ENCODE peak calls at places on chromosomes 13 and 19, in five cellular contexts. W, B, P, F and H are unnamed samples.

GRCh38 chr19:40609561-40610395 is 8.6 kb downstream of the LTBP4 start:
- DNase-seq in P (peak; percentile 97), F (peak; percentile 85), B (peak; percentile 87), W (peak; percentile 67), H (peak; percentile 92)

GRCh38 chr19:20247016-20247683 is 80.1 kb downstream of the ZNF486 start:
- DNase-seq in W (peak; percentile 3), F (peak; percentile 33), B (no peak), P (no peak), H (no peak)

GRCh38 chr13:69947577-69947976 is 160.0 kb upstream of the ATXN8OS start:
- DNase-seq in W (no peak), F (no peak), B (no peak), P (no peak), H (no peak)

GRCh38 chr19:14835011-14835410 is at the start of the genes OR7A5 and OR7C1:
- DNase-seq in W (no peak), B (no peak), F (peak; percentile 2), P (no peak), H (no peak)

GRCh38 chr13:80363890-80364503 is 23.1 kb upstream of the SPRY2 start:
- DNase-seq in F (peak; percentile 30), P (no peak), W (peak; percentile 61), B (no peak), H (no peak)

GRCh38 chr19:10363789-10364281 is 16.5 kb downstream of the TYK2 start:
- DNase-seq in P (no peak), W (no peak), F (peak; percentile 50), B (no peak), H (no peak)

GRCh38 chr13:51590966-51591627 is 6.8 kb downstream of the WDFY2 start:
- DNase-seq in F (peak; percentile 83), W (peak; percentile 97), P (no peak), B (no peak), H (no peak)

GRCh38 chr19:39128511-39129079 is 3.0 kb downstream of the PAK4 start:
- DNase-seq in F (no peak), W (peak; percentile 27), P (no peak), B (no peak), H (no peak)

GRCh38 chr13:34347784-34348573 is 530.0 kb downstream of the RFC3 start:
- DNase-seq in W (no peak), F (peak; percentile 79), P (no peak), B (no peak), H (no peak)

GRCh38 chr13:44764334-44764733 is 188.2 kb upstream of the TSC22D1 start:
- DNase-seq in W (no peak), P (no peak), B (no peak), F (no peak), H (no peak)

GRCh38 chr19:32599736-32600157 is 18.8 kb downstream of the PDCD5 start:
- DNase-seq in B (no peak), F (peak; percentile 71), W (peak; percentile 83), P (no peak), H (no peak)

GRCh38 chr13:40613192-40613818 is 53.1 kb downstream of the FOXO1 start:
- DNase-seq in W (no peak), B (no peak), F (no peak), P (no peak), H (no peak)

GRCh38 chr13:41231786-41232185 is 31.6 kb downstream of the MTRF1 start:
- DNase-seq in P (no peak), B (no peak), F (peak; percentile 54), W (peak; percentile 47), H (no peak)

GRCh38 chr13:78658630-78659449 is at the start of gene OBI1:
- DNase-seq in P (peak; percentile 97), B (peak; percentile 93), W (peak; percentile 92), F (peak; percentile 93), H (peak; percentile 88)

GRCh38 chr13:42168497-42168896 is 103.5 kb upstream of the AKAP11 start:
- DNase-seq in F (no peak), W (no peak), P (no peak), B (no peak), H (no peak)

GRCh38 chr19:4177146-4177545 is 5.2 kb downstream of the SIRT6 start:
- DNase-seq in P (no peak), B (no peak), F (no peak), W (no peak), H (no peak)

GRCh38 chr19:4182082-4182926 is at the start of the genes ANKRD24 and SIRT6:
- DNase-seq in W (peak; percentile 97), F (peak; percentile 96), B (peak; percentile 97), P (peak; percentile 99), H (peak; percentile 96)

GRCh38 chr19:4181053-4181508 is 1.3 kb downstream of the SIRT6 start:
- DNase-seq in F (no peak), W (no peak), B (no peak), P (no peak), H (no peak)

GRCh38 chr19:4175669-4175931 is 6.8 kb downstream of the SIRT6 start:
- DNase-seq in F (no peak), W (no peak), P (peak; percentile 60), B (no peak), H (no peak)

GRCh38 chr19:4178990-4179389 is 3.4 kb downstream of the SIRT6 start:
- DNase-seq in B (no peak), P (no peak), W (no peak), F (no peak), H (no peak)
- TF ChIP-seq CTCF in B (no peak), P (no peak), W (no peak), F (no peak), H (no peak)

GRCh38 chr13:106033634-106034033 is 501.8 kb downstream of the EFNB2 start:
- DNase-seq in W (peak; percentile 81), B (no peak), F (peak; percentile 33), P (no peak), H (no peak)
- TF ChIP-seq CTCF in W (peak; percentile 48), B (no peak), F (peak; percentile 28), P (no peak), H (no peak)

GRCh38 chr13:103788061-103788652 is 721.9 kb upstream of the SLC10A2 start:
- DNase-seq in B (no peak), W (no peak), P (no peak), F (peak; percentile 9), H (no peak)
- TF ChIP-seq CTCF in B (no peak), W (peak; percentile 5), P (no peak), F (peak; percentile 26), H (no peak)

GRCh38 chr13:20129076-20129475 is 31.8 kb downstream of the GJA3 start:
- DNase-seq in P (no peak), B (no peak), F (no peak), W (no peak), H (no peak)

GRCh38 chr13:20127263-20127562 is 33.6 kb downstream of the GJA3 start:
- DNase-seq in F (no peak), P (no peak), B (no peak), W (peak; percentile 38), H (no peak)

GRCh38 chr13:20130012-20130411 is 30.8 kb downstream of the GJA3 start:
- DNase-seq in B (no peak), P (no peak), W (no peak), F (no peak), H (no peak)

GRCh38 chr13:20127563-20128458 is 33.0 kb downstream of the GJA3 start:
- DNase-seq in P (peak; percentile 93), B (peak; percentile 72), W (peak; percentile 56), F (peak; percentile 38), H (peak; percentile 31)

GRCh38 chr13:20128459-20128927 is 32.4 kb downstream of the GJA3 start:
- DNase-seq in P (peak; percentile 82), W (no peak), B (no peak), F (peak; percentile 18), H (no peak)
- TF ChIP-seq CTCF in P (peak; percentile 26), W (no peak), B (peak; percentile 16), F (peak; percentile 49), H (no peak)

DNA sequence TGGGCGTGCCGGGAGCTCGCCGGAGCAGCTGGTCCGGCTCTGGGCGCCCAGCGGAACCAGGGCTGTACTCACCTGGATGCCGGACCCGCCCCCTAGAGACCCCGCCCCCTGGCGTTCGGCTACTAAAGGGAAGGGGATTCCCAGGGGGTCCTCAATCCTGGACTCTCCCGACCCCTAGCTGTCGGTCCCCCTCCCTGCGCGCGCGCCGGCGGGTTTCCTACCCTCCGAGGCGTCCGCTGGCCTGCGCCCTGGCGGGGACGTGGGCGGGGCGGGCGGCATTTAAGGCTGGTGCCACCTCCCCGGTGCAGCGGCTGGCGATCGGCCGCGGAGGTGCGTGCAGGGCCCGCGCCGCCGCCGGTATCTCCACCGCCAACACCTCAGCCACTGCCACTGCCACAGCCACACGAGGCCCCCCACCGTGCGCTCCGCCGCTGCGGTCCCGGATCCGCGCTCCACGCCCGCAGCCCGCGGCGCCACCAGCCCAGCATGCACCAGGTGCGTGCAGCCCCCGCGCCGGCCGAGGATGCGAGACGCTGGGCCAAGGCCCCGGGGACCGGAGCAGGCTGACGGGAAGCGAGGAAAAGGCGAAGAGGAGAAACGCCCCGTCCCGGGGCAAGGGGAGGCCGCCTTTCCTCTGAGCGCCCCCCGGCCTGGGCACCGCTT is at the start of gene ATP12A:
- DNase-seq in F (peak; percentile 37), W (no peak), B (no peak), P (peak; percentile 84), H (no peak)
- TF ChIP-seq CTCF in F (no peak), W (no peak), B (no peak), P (no peak), H (no peak)

GRCh38 chr13:64471916-64472315 is 2758.2 kb downstream of the PCDH9 start:
- DNase-seq in W (peak; percentile 72), P (no peak), F (peak; percentile 47), B (no peak), H (no peak)
- TF ChIP-seq CTCF in W (peak; percentile 47), P (no peak), F (peak; percentile 52), B (peak; percentile 18), H (no peak)

DNA sequence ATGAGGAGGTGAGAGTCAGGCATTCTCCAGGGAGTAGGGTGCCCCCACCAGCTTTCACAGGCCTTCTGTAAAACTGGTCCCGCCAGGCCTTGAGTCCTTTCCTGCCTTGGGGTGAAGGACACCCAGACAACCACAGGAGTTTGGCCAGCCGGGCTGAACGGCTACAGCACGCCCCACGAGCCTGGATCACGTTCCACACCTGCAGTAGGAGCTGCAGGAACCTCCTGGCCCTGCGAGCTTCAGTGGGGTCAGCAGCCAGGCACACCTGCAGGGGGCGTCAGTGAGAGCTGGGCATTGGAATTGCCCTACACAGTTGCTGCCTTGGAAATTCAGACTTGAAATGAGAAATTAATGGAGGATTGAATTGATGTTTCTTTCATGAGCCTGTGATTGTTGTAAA is 45.7 kb downstream of the COL4A2 start:
- DNase-seq in W (no peak), F (no peak), B (no peak), P (no peak), H (no peak)
- TF ChIP-seq CTCF in W (no peak), F (no peak), B (peak; percentile 8), P (no peak), H (no peak)